ENCODE peak calls at places on chromosomes 6 and 20, in five cellular contexts. One of them, this sample, is unnamed.

GRCh38 chr6:44074383-44075136 is 52.7 kb downstream of the MRPL14 start:
- DNase-seq in lower lobe of right lung: peak
- DNase-seq in natural killer cell: peak
- DNase-seq in COR-L47: no peak
- DNase-seq in ascending aorta: peak
- DNase-seq in this sample: no peak

GRCh38 chr6:159852877-159853276 is 37.9 kb upstream of the MAS1 start:
- DNase-seq in COR-L47: no peak
- DNase-seq in lower lobe of right lung: no peak
- DNase-seq in natural killer cell: no peak
- DNase-seq in ascending aorta: no peak
- DNase-seq in this sample: no peak

GRCh38 chr6:115514656-115515055 is 546.0 kb downstream of the FRK start:
- DNase-seq in natural killer cell: no peak
- DNase-seq in ascending aorta: no peak
- DNase-seq in lower lobe of right lung: no peak
- DNase-seq in COR-L47: no peak
- DNase-seq in this sample: no peak

GRCh38 chr20:20366551-20366895 is 1.4 kb upstream of the INSM1 start:
- DNase-seq in ascending aorta: no peak
- DNase-seq in lower lobe of right lung: no peak
- DNase-seq in natural killer cell: no peak
- DNase-seq in COR-L47: peak
- DNase-seq in this sample: peak

GRCh38 chr6:53985361-53985760 is 125.9 kb upstream of the MLIP start:
- DNase-seq in ascending aorta: no peak
- DNase-seq in lower lobe of right lung: no peak
- DNase-seq in natural killer cell: no peak
- DNase-seq in COR-L47: no peak
- DNase-seq in this sample: no peak

GRCh38 chr20:46304361-46304760 is 3.9 kb downstream of the CDH22 start:
- DNase-seq in natural killer cell: no peak
- DNase-seq in ascending aorta: no peak
- DNase-seq in lower lobe of right lung: no peak
- DNase-seq in COR-L47: no peak
- DNase-seq in this sample: no peak

GRCh38 chr6:139060332-139060731 is 31.8 kb downstream of the ABRACL start:
- DNase-seq in natural killer cell: no peak
- DNase-seq in ascending aorta: no peak
- DNase-seq in lower lobe of right lung: no peak
- DNase-seq in COR-L47: no peak
- DNase-seq in this sample: no peak

GRCh38 chr20:328596-329324 is 3.4 kb downstream of the SOX12 start:
- DNase-seq in lower lobe of right lung: no peak
- DNase-seq in natural killer cell: no peak
- DNase-seq in ascending aorta: no peak
- DNase-seq in COR-L47: no peak
- DNase-seq in this sample: no peak

GRCh38 chr20:47174844-47175243 is 181.7 kb downstream of the ZMYND8 start:
- DNase-seq in ascending aorta: no peak
- DNase-seq in lower lobe of right lung: no peak
- DNase-seq in COR-L47: no peak
- DNase-seq in natural killer cell: no peak
- DNase-seq in this sample: no peak

This sample was measured in NCI-H2081.